ENCODE peak calls at places on chromosome 18, in four cellular contexts. One of them, this sample, is unnamed.

GRCh38 chr18:76656925-76657324 is 161.9 kb upstream of the ZNF516 start:
- DNase-seq in activated T-helper 1 cell treated with Interleukin-2 at 50 U/mL for 16 hours: no peak
- DNase-seq in stimulated activated naive CD8-positive, alpha-beta T cell treated with anti-CD3 and anti-CD28 coated beads, Interleukin-15, Interleukin-2, amounts not matched to agents 100 U/mL and 50 U/mL, for 24 hours: no peak
- DNase-seq in colonic mucosa: no peak
- DNase-seq in this sample: no peak

GRCh38 chr18:54946149-54946581 is 13.1 kb downstream of the CCDC68 start:
- DNase-seq in activated T-helper 1 cell treated with Interleukin-2 at 50 U/mL for 16 hours: no peak
- DNase-seq in stimulated activated naive CD8-positive, alpha-beta T cell treated with anti-CD3 and anti-CD28 coated beads, Interleukin-15, Interleukin-2, amounts not matched to agents 100 U/mL and 50 U/mL, for 24 hours: peak
- DNase-seq in colonic mucosa: peak
- DNase-seq in this sample: no peak

GRCh38 chr18:50161806-50162205 is 33.1 kb downstream of the MYO5B start:
- DNase-seq in activated T-helper 1 cell treated with Interleukin-2 at 50 U/mL for 16 hours: no peak
- DNase-seq in stimulated activated naive CD8-positive, alpha-beta T cell treated with anti-CD3 and anti-CD28 coated beads, Interleukin-15, Interleukin-2, amounts not matched to agents 100 U/mL and 50 U/mL, for 24 hours: no peak
- DNase-seq in colonic mucosa: no peak
- DNase-seq in this sample: no peak

GRCh38 chr18:28175047-28175929 is 1.6 kb downstream of the CDH2 start:
- DNase-seq in activated T-helper 1 cell treated with Interleukin-2 at 50 U/mL for 16 hours: no peak
- DNase-seq in stimulated activated naive CD8-positive, alpha-beta T cell treated with anti-CD3 and anti-CD28 coated beads, Interleukin-15, Interleukin-2, amounts not matched to agents 100 U/mL and 50 U/mL, for 24 hours: no peak
- DNase-seq in colonic mucosa: no peak
- DNase-seq in this sample: no peak

GRCh38 chr18:48944634-48945033 is 6.1 kb downstream of the SMAD7 start:
- DNase-seq in activated T-helper 1 cell treated with Interleukin-2 at 50 U/mL for 16 hours: no peak
- DNase-seq in stimulated activated naive CD8-positive, alpha-beta T cell treated with anti-CD3 and anti-CD28 coated beads, Interleukin-15, Interleukin-2, amounts not matched to agents 100 U/mL and 50 U/mL, for 24 hours: no peak
- DNase-seq in colonic mucosa: no peak
- DNase-seq in this sample: no peak

GRCh38 chr18:10519366-10519765 is 6.5 kb upstream of the NAPG start:
- DNase-seq in activated T-helper 1 cell treated with Interleukin-2 at 50 U/mL for 16 hours: no peak
- DNase-seq in stimulated activated naive CD8-positive, alpha-beta T cell treated with anti-CD3 and anti-CD28 coated beads, Interleukin-15, Interleukin-2, amounts not matched to agents 100 U/mL and 50 U/mL, for 24 hours: no peak
- DNase-seq in colonic mucosa: no peak
- DNase-seq in this sample: no peak

GRCh38 chr18:3114456-3114855 is 101.5 kb upstream of the LPIN2 start:
- DNase-seq in activated T-helper 1 cell treated with Interleukin-2 at 50 U/mL for 16 hours: no peak
- DNase-seq in stimulated activated naive CD8-positive, alpha-beta T cell treated with anti-CD3 and anti-CD28 coated beads, Interleukin-15, Interleukin-2, amounts not matched to agents 100 U/mL and 50 U/mL, for 24 hours: no peak
- DNase-seq in colonic mucosa: no peak
- DNase-seq in this sample: no peak

GRCh38 chr18:56878712-56879111 is 227.6 kb downstream of the WDR7 start:
- DNase-seq in activated T-helper 1 cell treated with Interleukin-2 at 50 U/mL for 16 hours: no peak
- DNase-seq in stimulated activated naive CD8-positive, alpha-beta T cell treated with anti-CD3 and anti-CD28 coated beads, Interleukin-15, Interleukin-2, amounts not matched to agents 100 U/mL and 50 U/mL, for 24 hours: no peak
- DNase-seq in colonic mucosa: no peak
- DNase-seq in this sample: no peak

GRCh38 chr18:59556265-59556664 is 141.0 kb downstream of the CCBE1 start:
- DNase-seq in activated T-helper 1 cell treated with Interleukin-2 at 50 U/mL for 16 hours: no peak
- DNase-seq in stimulated activated naive CD8-positive, alpha-beta T cell treated with anti-CD3 and anti-CD28 coated beads, Interleukin-15, Interleukin-2, amounts not matched to agents 100 U/mL and 50 U/mL, for 24 hours: no peak
- DNase-seq in colonic mucosa: no peak
- DNase-seq in this sample: no peak

GRCh38 chr18:34322365-34323289 is 97.9 kb upstream of the NOL4 start:
- DNase-seq in activated T-helper 1 cell treated with Interleukin-2 at 50 U/mL for 16 hours: no peak
- DNase-seq in stimulated activated naive CD8-positive, alpha-beta T cell treated with anti-CD3 and anti-CD28 coated beads, Interleukin-15, Interleukin-2, amounts not matched to agents 100 U/mL and 50 U/mL, for 24 hours: peak
- DNase-seq in colonic mucosa: peak
- DNase-seq in this sample: peak

GRCh38 chr18:57737661-57738060 is 65.5 kb downstream of the ATP8B1 start:
- DNase-seq in activated T-helper 1 cell treated with Interleukin-2 at 50 U/mL for 16 hours: no peak
- DNase-seq in stimulated activated naive CD8-positive, alpha-beta T cell treated with anti-CD3 and anti-CD28 coated beads, Interleukin-15, Interleukin-2, amounts not matched to agents 100 U/mL and 50 U/mL, for 24 hours: no peak
- DNase-seq in colonic mucosa: no peak
- DNase-seq in this sample: peak

GRCh38 chr18:20971886-20972267 is 139.7 kb downstream of the ROCK1 start:
- DNase-seq in activated T-helper 1 cell treated with Interleukin-2 at 50 U/mL for 16 hours: no peak
- DNase-seq in stimulated activated naive CD8-positive, alpha-beta T cell treated with anti-CD3 and anti-CD28 coated beads, Interleukin-15, Interleukin-2, amounts not matched to agents 100 U/mL and 50 U/mL, for 24 hours: no peak
- DNase-seq in colonic mucosa: no peak
- DNase-seq in this sample: peak

GRCh38 chr18:35469696-35470095 is 28.1 kb downstream of the INO80C start:
- DNase-seq in activated T-helper 1 cell treated with Interleukin-2 at 50 U/mL for 16 hours: no peak
- DNase-seq in stimulated activated naive CD8-positive, alpha-beta T cell treated with anti-CD3 and anti-CD28 coated beads, Interleukin-15, Interleukin-2, amounts not matched to agents 100 U/mL and 50 U/mL, for 24 hours: no peak
- DNase-seq in colonic mucosa: no peak
- DNase-seq in this sample: no peak

GRCh38 chr18:50192903-50193795 is 1.8 kb downstream of the MYO5B start:
- DNase-seq in activated T-helper 1 cell treated with Interleukin-2 at 50 U/mL for 16 hours: no peak
- DNase-seq in stimulated activated naive CD8-positive, alpha-beta T cell treated with anti-CD3 and anti-CD28 coated beads, Interleukin-15, Interleukin-2, amounts not matched to agents 100 U/mL and 50 U/mL, for 24 hours: no peak
- DNase-seq in colonic mucosa: peak
- DNase-seq in this sample: no peak

GRCh38 chr18:54950221-54950620 is 9.0 kb downstream of the CCDC68 start:
- DNase-seq in activated T-helper 1 cell treated with Interleukin-2 at 50 U/mL for 16 hours: no peak
- DNase-seq in stimulated activated naive CD8-positive, alpha-beta T cell treated with anti-CD3 and anti-CD28 coated beads, Interleukin-15, Interleukin-2, amounts not matched to agents 100 U/mL and 50 U/mL, for 24 hours: no peak
- DNase-seq in colonic mucosa: no peak
- DNase-seq in this sample: no peak

GRCh38 chr18:59744271-59744721 is 47.1 kb upstream of the CCBE1 start:
- DNase-seq in activated T-helper 1 cell treated with Interleukin-2 at 50 U/mL for 16 hours: no peak
- DNase-seq in stimulated activated naive CD8-positive, alpha-beta T cell treated with anti-CD3 and anti-CD28 coated beads, Interleukin-15, Interleukin-2, amounts not matched to agents 100 U/mL and 50 U/mL, for 24 hours: no peak
- DNase-seq in colonic mucosa: no peak
- DNase-seq in this sample: peak

GRCh38 chr18:76562286-76562840 is 67.3 kb upstream of the ZNF516 start:
- DNase-seq in activated T-helper 1 cell treated with Interleukin-2 at 50 U/mL for 16 hours: no peak
- DNase-seq in stimulated activated naive CD8-positive, alpha-beta T cell treated with anti-CD3 and anti-CD28 coated beads, Interleukin-15, Interleukin-2, amounts not matched to agents 100 U/mL and 50 U/mL, for 24 hours: no peak
- DNase-seq in colonic mucosa: no peak
- DNase-seq in this sample: no peak

GRCh38 chr18:34493566-34494358 is 216.3 kb upstream of the DTNA start:
- DNase-seq in activated T-helper 1 cell treated with Interleukin-2 at 50 U/mL for 16 hours: no peak
- DNase-seq in stimulated activated naive CD8-positive, alpha-beta T cell treated with anti-CD3 and anti-CD28 coated beads, Interleukin-15, Interleukin-2, amounts not matched to agents 100 U/mL and 50 U/mL, for 24 hours: peak
- DNase-seq in colonic mucosa: no peak
- DNase-seq in this sample: no peak

GRCh38 chr18:45667056-45667455 is 51.8 kb downstream of the SLC14A2 start:
- DNase-seq in activated T-helper 1 cell treated with Interleukin-2 at 50 U/mL for 16 hours: no peak
- DNase-seq in stimulated activated naive CD8-positive, alpha-beta T cell treated with anti-CD3 and anti-CD28 coated beads, Interleukin-15, Interleukin-2, amounts not matched to agents 100 U/mL and 50 U/mL, for 24 hours: no peak
- DNase-seq in colonic mucosa: no peak
- DNase-seq in this sample: no peak

GRCh38 chr18:62420151-62420512 is 95.0 kb downstream of the TNFRSF11A start:
- DNase-seq in activated T-helper 1 cell treated with Interleukin-2 at 50 U/mL for 16 hours: no peak
- DNase-seq in stimulated activated naive CD8-positive, alpha-beta T cell treated with anti-CD3 and anti-CD28 coated beads, Interleukin-15, Interleukin-2, amounts not matched to agents 100 U/mL and 50 U/mL, for 24 hours: peak
- DNase-seq in colonic mucosa: peak
- DNase-seq in this sample: no peak

GRCh38 chr18:50819027-50819726 is 639 bp downstream of the MRO start:
- DNase-seq in activated T-helper 1 cell treated with Interleukin-2 at 50 U/mL for 16 hours: no peak
- DNase-seq in stimulated activated naive CD8-positive, alpha-beta T cell treated with anti-CD3 and anti-CD28 coated beads, Interleukin-15, Interleukin-2, amounts not matched to agents 100 U/mL and 50 U/mL, for 24 hours: no peak
- DNase-seq in colonic mucosa: peak
- DNase-seq in this sample: no peak

GRCh38 chr18:33034941-33035340 is 262.1 kb upstream of the KLHL14 start:
- DNase-seq in activated T-helper 1 cell treated with Interleukin-2 at 50 U/mL for 16 hours: no peak
- DNase-seq in stimulated activated naive CD8-positive, alpha-beta T cell treated with anti-CD3 and anti-CD28 coated beads, Interleukin-15, Interleukin-2, amounts not matched to agents 100 U/mL and 50 U/mL, for 24 hours: no peak
- DNase-seq in colonic mucosa: no peak
- DNase-seq in this sample: peak

GRCh38 chr18:24346254-24346653 is 51.4 kb downstream of the OSBPL1A start:
- DNase-seq in activated T-helper 1 cell treated with Interleukin-2 at 50 U/mL for 16 hours: no peak
- DNase-seq in stimulated activated naive CD8-positive, alpha-beta T cell treated with anti-CD3 and anti-CD28 coated beads, Interleukin-15, Interleukin-2, amounts not matched to agents 100 U/mL and 50 U/mL, for 24 hours: no peak
- DNase-seq in colonic mucosa: no peak
- DNase-seq in this sample: no peak

GRCh38 chr18:26228562-26229260 is 2.5 kb downstream of the TAF4B start:
- DNase-seq in activated T-helper 1 cell treated with Interleukin-2 at 50 U/mL for 16 hours: no peak
- DNase-seq in stimulated activated naive CD8-positive, alpha-beta T cell treated with anti-CD3 and anti-CD28 coated beads, Interleukin-15, Interleukin-2, amounts not matched to agents 100 U/mL and 50 U/mL, for 24 hours: no peak
- DNase-seq in colonic mucosa: no peak
- DNase-seq in this sample: no peak

GRCh38 chr18:79718878-79719477 is 39.4 kb downstream of the CTDP1 start:
- DNase-seq in activated T-helper 1 cell treated with Interleukin-2 at 50 U/mL for 16 hours: no peak
- DNase-seq in stimulated activated naive CD8-positive, alpha-beta T cell treated with anti-CD3 and anti-CD28 coated beads, Interleukin-15, Interleukin-2, amounts not matched to agents 100 U/mL and 50 U/mL, for 24 hours: no peak
- DNase-seq in colonic mucosa: no peak
- DNase-seq in this sample: no peak

GRCh38 chr18:2897015-2897414 is 50.2 kb downstream of the EMILIN2 start:
- DNase-seq in activated T-helper 1 cell treated with Interleukin-2 at 50 U/mL for 16 hours: no peak
- DNase-seq in stimulated activated naive CD8-positive, alpha-beta T cell treated with anti-CD3 and anti-CD28 coated beads, Interleukin-15, Interleukin-2, amounts not matched to agents 100 U/mL and 50 U/mL, for 24 hours: no peak
- DNase-seq in colonic mucosa: no peak
- DNase-seq in this sample: no peak

GRCh38 chr18:12028674-12029073 is 47.4 kb downstream of the IMPA2 start:
- DNase-seq in activated T-helper 1 cell treated with Interleukin-2 at 50 U/mL for 16 hours: no peak
- DNase-seq in stimulated activated naive CD8-positive, alpha-beta T cell treated with anti-CD3 and anti-CD28 coated beads, Interleukin-15, Interleukin-2, amounts not matched to agents 100 U/mL and 50 U/mL, for 24 hours: no peak
- DNase-seq in colonic mucosa: no peak
- DNase-seq in this sample: no peak

GRCh38 chr18:2932247-2933181 is 80.4 kb downstream of the LPIN2 start:
- DNase-seq in activated T-helper 1 cell treated with Interleukin-2 at 50 U/mL for 16 hours: no peak
- DNase-seq in stimulated activated naive CD8-positive, alpha-beta T cell treated with anti-CD3 and anti-CD28 coated beads, Interleukin-15, Interleukin-2, amounts not matched to agents 100 U/mL and 50 U/mL, for 24 hours: peak
- DNase-seq in colonic mucosa: peak
- DNase-seq in this sample: peak